ENCODE peak calls at places on chromosomes 2 and 18, in eight cellular contexts. One of them, this sample, is unnamed.

GRCh38 chr2:117523267-117523666 is 291.2 kb upstream of the DDX18 start:
- DNase-seq in CD8-positive, alpha-beta memory T cell: no peak
- DNase-seq in T-helper 2 cell: no peak
- DNase-seq in stromal cell of bone marrow: no peak
- DNase-seq in RKO: no peak
- DNase-seq in stimulated activated CD4-positive, alpha-beta T cell treated with anti-CD3 and anti-CD28 coated beads, TNF-alpha, amount 100 ng/mL, for 1 hour: no peak
- DNase-seq in RCC 7860: no peak
- DNase-seq in GM13977: no peak
- DNase-seq in this sample: no peak

GRCh38 chr2:191115391-191115790 is 35.4 kb downstream of the STAT4 start:
- DNase-seq in CD8-positive, alpha-beta memory T cell: peak
- DNase-seq in T-helper 2 cell: peak
- DNase-seq in stromal cell of bone marrow: no peak
- DNase-seq in RKO: peak
- DNase-seq in stimulated activated CD4-positive, alpha-beta T cell treated with anti-CD3 and anti-CD28 coated beads, TNF-alpha, amount 100 ng/mL, for 1 hour: peak
- DNase-seq in RCC 7860: peak
- DNase-seq in GM13977: peak
- DNase-seq in this sample: no peak

GRCh38 chr18:69636529-69637301 is 236.0 kb downstream of the DOK6 start:
- DNase-seq in CD8-positive, alpha-beta memory T cell: peak
- DNase-seq in T-helper 2 cell: peak
- DNase-seq in stromal cell of bone marrow: no peak
- DNase-seq in RKO: no peak
- DNase-seq in stimulated activated CD4-positive, alpha-beta T cell treated with anti-CD3 and anti-CD28 coated beads, TNF-alpha, amount 100 ng/mL, for 1 hour: no peak
- DNase-seq in RCC 7860: no peak
- DNase-seq in GM13977: no peak
- DNase-seq in this sample: no peak

GRCh38 chr2:169822785-169823392 is 1.8 kb downstream of the METTL5 start:
- DNase-seq in CD8-positive, alpha-beta memory T cell: no peak
- DNase-seq in T-helper 2 cell: no peak
- DNase-seq in stromal cell of bone marrow: no peak
- DNase-seq in RKO: no peak
- DNase-seq in stimulated activated CD4-positive, alpha-beta T cell treated with anti-CD3 and anti-CD28 coated beads, TNF-alpha, amount 100 ng/mL, for 1 hour: no peak
- DNase-seq in RCC 7860: no peak
- DNase-seq in GM13977: no peak
- DNase-seq in this sample: no peak

GRCh38 chr2:186299610-186300009 is 186.4 kb upstream of the ZC3H15 start:
- DNase-seq in CD8-positive, alpha-beta memory T cell: no peak
- DNase-seq in T-helper 2 cell: no peak
- DNase-seq in stromal cell of bone marrow: no peak
- DNase-seq in RKO: no peak
- DNase-seq in stimulated activated CD4-positive, alpha-beta T cell treated with anti-CD3 and anti-CD28 coated beads, TNF-alpha, amount 100 ng/mL, for 1 hour: no peak
- DNase-seq in RCC 7860: no peak
- DNase-seq in GM13977: no peak
- DNase-seq in this sample: no peak

GRCh38 chr2:117693166-117693565 is 121.3 kb upstream of the DDX18 start:
- DNase-seq in CD8-positive, alpha-beta memory T cell: no peak
- DNase-seq in T-helper 2 cell: no peak
- DNase-seq in stromal cell of bone marrow: no peak
- DNase-seq in RKO: no peak
- DNase-seq in stimulated activated CD4-positive, alpha-beta T cell treated with anti-CD3 and anti-CD28 coated beads, TNF-alpha, amount 100 ng/mL, for 1 hour: no peak
- DNase-seq in RCC 7860: no peak
- DNase-seq in GM13977: no peak
- DNase-seq in this sample: no peak

GRCh38 chr2:17752892-17753802 is 463 bp downstream of the SMC6 start:
- DNase-seq in CD8-positive, alpha-beta memory T cell: no peak
- DNase-seq in T-helper 2 cell: peak
- DNase-seq in stromal cell of bone marrow: peak
- DNase-seq in RKO: peak
- DNase-seq in stimulated activated CD4-positive, alpha-beta T cell treated with anti-CD3 and anti-CD28 coated beads, TNF-alpha, amount 100 ng/mL, for 1 hour: no peak
- DNase-seq in RCC 7860: peak
- DNase-seq in GM13977: peak
- DNase-seq in this sample: peak

GRCh38 chr2:7031424-7032245 is 114.4 kb downstream of the RNF144A start:
- DNase-seq in CD8-positive, alpha-beta memory T cell: peak
- DNase-seq in T-helper 2 cell: peak
- DNase-seq in stromal cell of bone marrow: no peak
- DNase-seq in RKO: no peak
- DNase-seq in stimulated activated CD4-positive, alpha-beta T cell treated with anti-CD3 and anti-CD28 coated beads, TNF-alpha, amount 100 ng/mL, for 1 hour: peak
- DNase-seq in RCC 7860: no peak
- DNase-seq in GM13977: no peak
- DNase-seq in this sample: no peak

GRCh38 chr2:55781542-55781941 is 87.9 kb upstream of the PNPT1 start:
- DNase-seq in CD8-positive, alpha-beta memory T cell: no peak
- DNase-seq in T-helper 2 cell: no peak
- DNase-seq in stromal cell of bone marrow: no peak
- DNase-seq in RKO: no peak
- DNase-seq in stimulated activated CD4-positive, alpha-beta T cell treated with anti-CD3 and anti-CD28 coated beads, TNF-alpha, amount 100 ng/mL, for 1 hour: no peak
- DNase-seq in RCC 7860: no peak
- DNase-seq in GM13977: no peak
- DNase-seq in this sample: no peak

GRCh38 chr2:136363921-136364320 is 246.0 kb upstream of the CXCR4 start:
- DNase-seq in CD8-positive, alpha-beta memory T cell: no peak
- DNase-seq in T-helper 2 cell: no peak
- DNase-seq in stromal cell of bone marrow: no peak
- DNase-seq in RKO: no peak
- DNase-seq in stimulated activated CD4-positive, alpha-beta T cell treated with anti-CD3 and anti-CD28 coated beads, TNF-alpha, amount 100 ng/mL, for 1 hour: no peak
- DNase-seq in RCC 7860: no peak
- DNase-seq in GM13977: no peak
- DNase-seq in this sample: no peak

GRCh38 chr2:241391892-241392665 is 36.0 kb downstream of the FARP2 start:
- DNase-seq in CD8-positive, alpha-beta memory T cell: peak
- DNase-seq in T-helper 2 cell: no peak
- DNase-seq in stromal cell of bone marrow: no peak
- DNase-seq in RKO: peak
- DNase-seq in stimulated activated CD4-positive, alpha-beta T cell treated with anti-CD3 and anti-CD28 coated beads, TNF-alpha, amount 100 ng/mL, for 1 hour: no peak
- DNase-seq in RCC 7860: no peak
- DNase-seq in GM13977: no peak
- DNase-seq in this sample: no peak

GRCh38 chr2:206095925-206096324 is 10.0 kb upstream of the INO80D start:
- DNase-seq in CD8-positive, alpha-beta memory T cell: no peak
- DNase-seq in T-helper 2 cell: no peak
- DNase-seq in stromal cell of bone marrow: no peak
- DNase-seq in RKO: no peak
- DNase-seq in stimulated activated CD4-positive, alpha-beta T cell treated with anti-CD3 and anti-CD28 coated beads, TNF-alpha, amount 100 ng/mL, for 1 hour: no peak
- DNase-seq in RCC 7860: no peak
- DNase-seq in GM13977: no peak
- DNase-seq in this sample: no peak

GRCh38 chr2:50558182-50558581 is 473.8 kb downstream of the NRXN1 start:
- DNase-seq in CD8-positive, alpha-beta memory T cell: no peak
- DNase-seq in T-helper 2 cell: no peak
- DNase-seq in stromal cell of bone marrow: no peak
- DNase-seq in RKO: no peak
- DNase-seq in stimulated activated CD4-positive, alpha-beta T cell treated with anti-CD3 and anti-CD28 coated beads, TNF-alpha, amount 100 ng/mL, for 1 hour: no peak
- DNase-seq in RCC 7860: no peak
- DNase-seq in GM13977: no peak
- DNase-seq in this sample: no peak

GRCh38 chr2:207503234-207503633 is 26.5 kb upstream of the CREB1 start:
- DNase-seq in CD8-positive, alpha-beta memory T cell: no peak
- DNase-seq in T-helper 2 cell: no peak
- DNase-seq in stromal cell of bone marrow: peak
- DNase-seq in RKO: no peak
- DNase-seq in stimulated activated CD4-positive, alpha-beta T cell treated with anti-CD3 and anti-CD28 coated beads, TNF-alpha, amount 100 ng/mL, for 1 hour: no peak
- DNase-seq in RCC 7860: peak
- DNase-seq in GM13977: peak
- DNase-seq in this sample: no peak

GRCh38 chr2:34306745-34307144 is 707.6 kb upstream of the FAM98A start:
- DNase-seq in CD8-positive, alpha-beta memory T cell: no peak
- DNase-seq in T-helper 2 cell: no peak
- DNase-seq in stromal cell of bone marrow: no peak
- DNase-seq in RKO: no peak
- DNase-seq in stimulated activated CD4-positive, alpha-beta T cell treated with anti-CD3 and anti-CD28 coated beads, TNF-alpha, amount 100 ng/mL, for 1 hour: no peak
- DNase-seq in RCC 7860: no peak
- DNase-seq in GM13977: no peak
- DNase-seq in this sample: no peak

GRCh38 chr2:127611076-127611925 is 34.7 kb upstream of the GPR17 start:
- DNase-seq in CD8-positive, alpha-beta memory T cell: no peak
- DNase-seq in T-helper 2 cell: no peak
- DNase-seq in stromal cell of bone marrow: no peak
- DNase-seq in RKO: no peak
- DNase-seq in stimulated activated CD4-positive, alpha-beta T cell treated with anti-CD3 and anti-CD28 coated beads, TNF-alpha, amount 100 ng/mL, for 1 hour: no peak
- DNase-seq in RCC 7860: no peak
- DNase-seq in GM13977: no peak
- DNase-seq in this sample: no peak

GRCh38 chr2:18790465-18791171 is 201.2 kb upstream of the NT5C1B start:
- DNase-seq in CD8-positive, alpha-beta memory T cell: no peak
- DNase-seq in T-helper 2 cell: no peak
- DNase-seq in stromal cell of bone marrow: no peak
- DNase-seq in RKO: no peak
- DNase-seq in stimulated activated CD4-positive, alpha-beta T cell treated with anti-CD3 and anti-CD28 coated beads, TNF-alpha, amount 100 ng/mL, for 1 hour: no peak
- DNase-seq in RCC 7860: no peak
- DNase-seq in GM13977: no peak
- DNase-seq in this sample: no peak

GRCh38 chr2:64797881-64798590 is 144.3 kb upstream of the SERTAD2 start:
- DNase-seq in CD8-positive, alpha-beta memory T cell: no peak
- DNase-seq in T-helper 2 cell: no peak
- DNase-seq in stromal cell of bone marrow: no peak
- DNase-seq in RKO: no peak
- DNase-seq in stimulated activated CD4-positive, alpha-beta T cell treated with anti-CD3 and anti-CD28 coated beads, TNF-alpha, amount 100 ng/mL, for 1 hour: no peak
- DNase-seq in RCC 7860: peak
- DNase-seq in GM13977: no peak
- DNase-seq in this sample: no peak

This sample was measured in glutamatergic neuron.